ENCODE peak calls at places on chromosomes 6 and 20, in six cellular contexts. R is A549, B is AG04450, P is pancreas, M is GM23338, E is PC-3. W is an unnamed sample.

GRCh38 chr6:117677553-117678131 is 2.4 kb downstream of the NUS1 start:
- DNase-seq in R (no peak), B (no peak), P (no peak), M (no peak), E (peak; percentile 44), W (peak; percentile 71)

GRCh38 chr6:167328086-167328485 is 3.2 kb downstream of the TTLL2 start:
- DNase-seq in R (no peak), B (no peak), P (no peak), M (no peak), E (no peak), W (no peak)

GRCh38 chr6:34671801-34672656 is 24.5 kb downstream of the ILRUN start:
- DNase-seq in R (no peak), B (no peak), P (no peak), M (no peak), E (peak; percentile 57), W (peak; percentile 85)

GRCh38 chr20:6162239-6162638 is 39.4 kb upstream of the FERMT1 start:
- DNase-seq in R (no peak), B (no peak), P (no peak), M (no peak), E (no peak), W (no peak)

GRCh38 chr6:106628658-106629102 is 618 bp downstream of the RTN4IP1 start:
- DNase-seq in R (no peak), B (no peak), P (no peak), M (no peak), E (peak; percentile 22), W (peak; percentile 19)

GRCh38 chr6:87518453-87518852 is 45.7 kb downstream of the SLC35A1 start:
- DNase-seq in R (no peak), B (no peak), P (no peak), M (no peak), E (no peak), W (no peak)

GRCh38 chr6:63683071-63683603 is 47.5 kb downstream of the PHF3 start:
- DNase-seq in R (no peak), B (no peak), P (no peak), M (no peak), E (no peak), W (no peak)

GRCh38 chr6:113018351-113019151 is 671.4 kb downstream of the RFPL4B start:
- DNase-seq in R (no peak), B (no peak), P (no peak), M (no peak), E (peak; percentile 22), W (peak; percentile 90)

GRCh38 chr6:45394586-45395095 is 16.9 kb upstream of the SUPT3H start:
- DNase-seq in R (no peak), B (no peak), P (no peak), M (no peak), E (no peak), W (no peak)

GRCh38 chr20:41854765-41855164 is 236.6 kb upstream of the CHD6 start:
- DNase-seq in R (no peak), B (no peak), P (no peak), M (no peak), E (peak; percentile 36), W (no peak)

GRCh38 chr6:166515072-166515810 is 71.2 kb downstream of the RAMACL start:
- DNase-seq in R (peak; percentile 48), B (peak; percentile 61), P (no peak), M (no peak), E (peak; percentile 88), W (peak; percentile 94)

GRCh38 chr6:21074484-21074883 is 519.1 kb upstream of the SOX4 start:
- DNase-seq in R (no peak), B (no peak), P (no peak), M (no peak), E (no peak), W (no peak)

GRCh38 chr6:148868314-148868713 is 121.5 kb downstream of the UST start:
- DNase-seq in R (no peak), B (peak; percentile 30), P (no peak), M (no peak), E (peak; percentile 75), W (peak; percentile 85)

GRCh38 chr6:129267028-129267427 is 384.1 kb downstream of the LAMA2 start:
- DNase-seq in R (no peak), B (no peak), P (no peak), M (peak; percentile 26), E (no peak), W (no peak)

GRCh38 chr6:43367245-43367984 is 2.0 kb downstream of the ZNF318 start:
- DNase-seq in R (no peak), B (no peak), P (no peak), M (no peak), E (no peak), W (no peak)

GRCh38 chr6:77298298-77298697 is 165.0 kb downstream of the HTR1B start:
- DNase-seq in R (no peak), B (no peak), P (no peak), M (no peak), E (peak; percentile 11), W (peak; percentile 23)

GRCh38 chr20:19658137-19658536 is 99.9 kb upstream of the RIN2 start:
- DNase-seq in R (no peak), B (no peak), P (no peak), M (no peak), E (no peak), W (no peak)

GRCh38 chr6:21359926-21360325 is 233.6 kb upstream of the SOX4 start:
- DNase-seq in R (no peak), B (no peak), P (no peak), M (no peak), E (no peak), W (no peak)

GRCh38 chr20:20317195-20318113 is 50.5 kb upstream of the INSM1 start:
- DNase-seq in R (no peak), B (no peak), P (no peak), M (no peak), E (no peak), W (no peak)

GRCh38 chr20:47360207-47360488 is 3.6 kb upstream of the ZMYND8 start:
- DNase-seq in R (peak; percentile 43), B (no peak), P (no peak), M (no peak), E (peak; percentile 86), W (peak; percentile 89)

GRCh38 chr6:136030131-136030530 is 178.6 kb downstream of the PDE7B start:
- DNase-seq in R (no peak), B (no peak), P (no peak), M (no peak), E (no peak), W (no peak)

GRCh38 chr6:151067684-151068596 is 171.8 kb upstream of the AKAP12 start:
- DNase-seq in R (peak; percentile 74), B (peak; percentile 83), P (no peak), M (no peak), E (peak; percentile 97), W (peak; percentile 94)

GRCh38 chr20:52312131-52312729 is 120.7 kb upstream of the ZFP64 start:
- DNase-seq in R (peak; percentile 55), B (peak; percentile 16), P (no peak), M (peak; percentile 80), E (peak; percentile 90), W (peak; percentile 78)

GRCh38 chr20:52318601-52319000 is 127.0 kb upstream of the ZFP64 start:
- DNase-seq in R (no peak), B (no peak), P (no peak), M (no peak), E (no peak), W (no peak)

GRCh38 chr20:52311209-52311794 is 119.7 kb upstream of the ZFP64 start:
- DNase-seq in R (no peak), B (no peak), P (no peak), M (peak; percentile 53), E (no peak), W (no peak)

DNA sequence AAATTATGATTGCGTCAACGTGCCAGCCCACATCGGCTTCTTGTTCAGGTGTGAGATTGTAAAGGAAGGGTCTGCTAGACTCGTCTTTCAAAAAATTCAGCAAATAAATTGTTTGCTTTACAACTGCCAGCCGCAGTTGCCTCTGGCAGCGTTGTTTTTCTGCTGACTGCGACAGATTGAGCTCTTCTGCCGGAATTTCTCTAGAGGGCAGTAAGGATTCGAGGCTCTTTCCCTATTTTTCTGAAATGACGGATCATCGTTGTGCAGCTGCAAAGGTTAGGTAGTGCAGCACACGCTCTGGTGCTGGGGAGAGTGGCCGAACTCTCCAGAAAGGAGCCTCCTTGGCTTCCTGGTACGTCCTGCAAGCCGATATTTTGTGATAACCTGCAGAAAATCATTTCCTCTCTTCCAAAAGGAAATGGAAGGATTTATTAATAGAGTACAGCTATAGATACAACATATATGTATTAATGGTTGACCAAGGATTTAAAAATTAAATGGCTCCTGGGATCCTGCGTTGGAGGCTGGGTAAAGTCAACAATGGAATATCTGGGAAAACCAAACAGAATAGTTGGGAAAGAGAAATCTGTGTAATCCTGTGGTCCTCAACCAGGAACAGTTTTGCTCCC is 121.9 kb upstream of the ZFP64 start:
- DNase-seq in R (peak; percentile 23), B (no peak), P (no peak), M (peak; percentile 79), E (peak; percentile 76), W (peak; percentile 60)
- TF ChIP-seq CTCF in R (peak; percentile 39), B (peak; percentile 63), P (no peak), M (peak; percentile 54), E (peak; percentile 75), W (peak; percentile 42)

GRCh38 chr20:62118113-62119043 is 3.9 kb upstream of the LSM14B start:
- DNase-seq in R (no peak), B (no peak), P (peak; percentile 57), M (no peak), E (no peak), W (no peak)
- H3K4me3 ChIP-seq in R (no peak overlapping the region), B (no peak overlapping the region), P (no peak overlapping the region), M (no peak overlapping the region), E (no peak overlapping the region), W (no peak overlapping the region)

DNA sequence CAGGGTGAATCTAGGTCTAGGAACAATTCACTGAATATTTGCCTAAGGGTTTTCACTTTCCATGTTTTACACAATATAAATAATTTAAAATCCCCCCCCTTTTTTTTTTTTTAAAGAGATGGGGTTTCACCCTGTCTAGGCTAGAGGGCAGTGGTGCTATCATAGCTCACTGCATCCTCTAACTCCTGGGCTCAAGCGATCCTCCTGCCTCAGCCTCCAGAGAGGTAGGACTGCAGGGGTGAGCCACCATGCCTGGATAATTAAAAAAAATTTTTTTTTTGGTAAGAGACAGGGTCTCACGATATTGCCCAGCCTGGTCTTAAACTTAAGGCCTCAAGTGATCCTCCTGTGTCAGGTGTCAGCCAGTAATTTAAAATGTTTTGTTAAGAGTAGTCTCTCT is 17.8 kb downstream of the QKI start:
- DNase-seq in R (no peak), B (no peak), P (no peak), M (no peak), E (no peak), W (no peak)
- TF ChIP-seq CTCF in R (no peak), B (no peak), P (no peak), M (peak; percentile 38), E (no peak), W (no peak)

GRCh38 chr6:84773133-84773430 is 8.7 kb upstream of the TBX18 start:
- DNase-seq in R (no peak), B (no peak), P (no peak), M (peak; percentile 74), E (no peak), W (peak; percentile 57)
- H3K4me3 ChIP-seq in R (peak overlapping the region; percentile 53), B (no peak overlapping the region), P (peak overlapping the region; percentile 4), M (peak overlapping the region; percentile 76), E (no peak overlapping the region), W (peak overlapping the region; percentile 49)

DNA sequence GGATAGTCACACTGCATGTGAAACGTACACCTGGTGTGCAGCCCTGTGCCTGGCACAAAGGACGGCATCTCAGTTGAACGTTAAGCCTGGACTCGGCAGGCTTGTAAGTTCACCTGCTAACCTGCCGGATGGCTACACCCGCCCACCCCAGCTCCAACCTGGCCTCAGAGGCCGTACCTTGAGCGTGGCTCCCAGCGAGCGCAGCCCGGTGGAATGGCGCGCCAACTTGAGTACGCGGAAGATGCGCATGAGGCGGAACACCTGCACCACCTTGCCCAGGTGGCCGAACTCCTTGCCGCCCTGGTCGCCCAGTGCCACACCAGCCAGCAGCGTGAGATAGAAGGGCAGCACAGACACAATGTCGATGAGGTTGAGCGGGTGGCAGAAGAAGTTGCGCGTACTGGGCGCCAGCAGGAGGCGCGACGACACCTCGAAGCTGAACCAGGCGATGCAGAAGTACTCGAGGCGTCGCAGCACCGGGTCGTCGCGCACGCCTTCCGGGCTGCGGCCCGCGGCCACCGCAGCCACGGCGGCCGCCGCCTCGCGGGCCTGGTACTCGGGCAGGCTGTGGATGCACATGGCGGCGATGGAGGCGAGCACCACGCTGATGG is 3.3 kb downstream of the KCNS1 start:
- DNase-seq in R (no peak), B (no peak), P (no peak), M (peak; percentile 72), E (no peak), W (peak; percentile 64)
- TF ChIP-seq CTCF in R (no peak), B (peak; percentile 13), P (no peak), M (peak; percentile 33), E (no peak), W (peak; percentile 56)

W was measured in cardiac fibroblast.